ENCODE peak calls at places on chromosomes 16 and 17, in four cellular contexts. One of them, this sample, is unnamed.
A peak's percentile ranks its signal among the peaks of the same experiment; 100 is the strongest.

GRCh38 chr17:74408262-74408661 is 23.6 kb upstream of the GPRC5C start:
- DNase-seq in HL-60: no peak
- DNase-seq in heart right ventricle: no peak
- DNase-seq in bronchial epithelial cell: peak; percentile 15
- DNase-seq in this sample: no peak

GRCh38 chr16:10600792-10601443 is 20.5 kb upstream of the EMP2 start:
- DNase-seq in HL-60: no peak
- DNase-seq in bronchial epithelial cell: peak; percentile 73
- DNase-seq in heart right ventricle: no peak
- DNase-seq in this sample: no peak

GRCh38 chr17:48589831-48590602 is at the start of gene HOXB3:
- DNase-seq in heart right ventricle: no peak
- DNase-seq in bronchial epithelial cell: no peak
- DNase-seq in HL-60: no peak
- DNase-seq in this sample: no peak

GRCh38 chr17:1643999-1644492 is 1.5 kb downstream of the SCARF1 start:
- DNase-seq in HL-60: no peak
- DNase-seq in bronchial epithelial cell: no peak
- DNase-seq in heart right ventricle: no peak
- DNase-seq in this sample: no peak

GRCh38 chr17:40542562-40543411 is 22.5 kb downstream of the CCR7 start:
- DNase-seq in bronchial epithelial cell: peak; percentile 96
- DNase-seq in heart right ventricle: peak; percentile 75
- DNase-seq in HL-60: no peak
- DNase-seq in this sample: no peak

GRCh38 chr16:67177743-67178699 is 5.7 kb downstream of the MATCAP1 start:
- DNase-seq in bronchial epithelial cell: peak; percentile 92
- DNase-seq in heart right ventricle: peak; percentile 71
- DNase-seq in HL-60: peak; percentile 54
- DNase-seq in this sample: no peak

GRCh38 chr17:50931003-50931878 is 65.1 kb upstream of the TOB1 start:
- DNase-seq in bronchial epithelial cell: peak; percentile 63
- DNase-seq in HL-60: peak; percentile 91
- DNase-seq in heart right ventricle: peak; percentile 87
- DNase-seq in this sample: peak; percentile 80

GRCh38 chr17:3843935-3844516 is 2.0 kb downstream of the NCBP3 start:
- DNase-seq in HL-60: peak; percentile 48
- DNase-seq in bronchial epithelial cell: peak; percentile 55
- DNase-seq in heart right ventricle: no peak
- DNase-seq in this sample: no peak

GRCh38 chr16:67884-68789 is 4.3 kb downstream of the RHBDF1 start:
- DNase-seq in heart right ventricle: peak; percentile 27
- DNase-seq in bronchial epithelial cell: no peak
- DNase-seq in HL-60: no peak
- DNase-seq in this sample: no peak

This sample was measured in GF-D8.